ENCODE peak calls at places on chromosomes 13 and 19, in eight cellular contexts. One of them, this sample, is unnamed.

GRCh38 chr13:99431927-99432636 is 69.2 kb upstream of the TM9SF2 start:
- DNase-seq in trophoblast cell: no peak
- DNase-seq in left colon: no peak
- DNase-seq in tibial artery: no peak
- DNase-seq in RWPE1: no peak
- DNase-seq in uterus: no peak
- DNase-seq in heart right ventricle: no peak
- DNase-seq in T-helper 2 cell: no peak
- DNase-seq in this sample: no peak

GRCh38 chr19:39397360-39398296 is 6.5 kb downstream of the MED29 start:
- DNase-seq in trophoblast cell: peak
- DNase-seq in left colon: peak
- DNase-seq in tibial artery: peak
- DNase-seq in RWPE1: peak
- DNase-seq in uterus: peak
- DNase-seq in heart right ventricle: peak
- DNase-seq in T-helper 2 cell: peak
- DNase-seq in this sample: peak

GRCh38 chr19:58352760-58353671 is at the start of gene A1BG:
- DNase-seq in trophoblast cell: no peak
- DNase-seq in left colon: no peak
- DNase-seq in tibial artery: no peak
- DNase-seq in RWPE1: no peak
- DNase-seq in uterus: no peak
- DNase-seq in heart right ventricle: no peak
- DNase-seq in T-helper 2 cell: no peak
- DNase-seq in this sample: no peak

GRCh38 chr19:37303591-37304171 is 67.2 kb upstream of the ZNF527 start:
- DNase-seq in trophoblast cell: no peak
- DNase-seq in left colon: no peak
- DNase-seq in tibial artery: no peak
- DNase-seq in RWPE1: no peak
- DNase-seq in uterus: no peak
- DNase-seq in heart right ventricle: no peak
- DNase-seq in T-helper 2 cell: no peak
- DNase-seq in this sample: no peak

GRCh38 chr19:18392417-18392816 is 5.0 kb downstream of the LRRC25 start:
- DNase-seq in trophoblast cell: peak
- DNase-seq in left colon: peak
- DNase-seq in tibial artery: peak
- DNase-seq in RWPE1: no peak
- DNase-seq in uterus: no peak
- DNase-seq in heart right ventricle: no peak
- DNase-seq in T-helper 2 cell: no peak
- DNase-seq in this sample: no peak

GRCh38 chr19:10269333-10270179 is 1.4 kb upstream of the ICAM1 start:
- DNase-seq in trophoblast cell: peak
- DNase-seq in left colon: peak
- DNase-seq in tibial artery: peak
- DNase-seq in RWPE1: peak
- DNase-seq in uterus: peak
- DNase-seq in heart right ventricle: peak
- DNase-seq in T-helper 2 cell: peak
- DNase-seq in this sample: peak

GRCh38 chr19:13047374-13047773 is 52.1 kb downstream of the NFIX start:
- DNase-seq in trophoblast cell: no peak
- DNase-seq in left colon: no peak
- DNase-seq in tibial artery: no peak
- DNase-seq in RWPE1: no peak
- DNase-seq in uterus: no peak
- DNase-seq in heart right ventricle: no peak
- DNase-seq in T-helper 2 cell: no peak
- DNase-seq in this sample: no peak

GRCh38 chr13:94454906-94455305 is 24.6 kb downstream of the DCT start:
- DNase-seq in trophoblast cell: no peak
- DNase-seq in left colon: no peak
- DNase-seq in tibial artery: no peak
- DNase-seq in RWPE1: no peak
- DNase-seq in uterus: no peak
- DNase-seq in heart right ventricle: no peak
- DNase-seq in T-helper 2 cell: no peak
- DNase-seq in this sample: no peak

GRCh38 chr19:35107541-35107939 is 8.1 kb upstream of the FXYD3 start:
- DNase-seq in trophoblast cell: no peak
- DNase-seq in left colon: peak
- DNase-seq in tibial artery: no peak
- DNase-seq in RWPE1: peak
- DNase-seq in uterus: no peak
- DNase-seq in heart right ventricle: no peak
- DNase-seq in T-helper 2 cell: no peak
- DNase-seq in this sample: no peak

GRCh38 chr13:24220086-24220703 is 59.7 kb downstream of the SPATA13 start:
- DNase-seq in trophoblast cell: peak
- DNase-seq in left colon: no peak
- DNase-seq in tibial artery: no peak
- DNase-seq in RWPE1: peak
- DNase-seq in uterus: no peak
- DNase-seq in heart right ventricle: peak
- DNase-seq in T-helper 2 cell: no peak
- DNase-seq in this sample: no peak

GRCh38 chr19:35135389-35135909 is 590 bp upstream of the LGI4 start:
- DNase-seq in trophoblast cell: peak
- DNase-seq in left colon: peak
- DNase-seq in tibial artery: peak
- DNase-seq in RWPE1: peak
- DNase-seq in uterus: peak
- DNase-seq in heart right ventricle: peak
- DNase-seq in T-helper 2 cell: peak
- DNase-seq in this sample: no peak

GRCh38 chr19:16433986-16434385 is 37.8 kb downstream of the EPS15L1 start:
- DNase-seq in trophoblast cell: no peak
- DNase-seq in left colon: no peak
- DNase-seq in tibial artery: no peak
- DNase-seq in RWPE1: no peak
- DNase-seq in uterus: no peak
- DNase-seq in heart right ventricle: no peak
- DNase-seq in T-helper 2 cell: no peak
- DNase-seq in this sample: no peak

GRCh38 chr13:103976371-103976770 is 910.2 kb upstream of the SLC10A2 start:
- DNase-seq in trophoblast cell: no peak
- DNase-seq in left colon: no peak
- DNase-seq in tibial artery: no peak
- DNase-seq in RWPE1: no peak
- DNase-seq in uterus: no peak
- DNase-seq in heart right ventricle: no peak
- DNase-seq in T-helper 2 cell: no peak
- DNase-seq in this sample: no peak

GRCh38 chr13:74272826-74273225 is 138.6 kb upstream of the KLF12 start:
- DNase-seq in trophoblast cell: no peak
- DNase-seq in left colon: no peak
- DNase-seq in tibial artery: no peak
- DNase-seq in RWPE1: no peak
- DNase-seq in uterus: no peak
- DNase-seq in heart right ventricle: no peak
- DNase-seq in T-helper 2 cell: no peak
- DNase-seq in this sample: no peak

GRCh38 chr13:35499131-35500051 is 22.9 kb upstream of the MAB21L1 start:
- DNase-seq in trophoblast cell: no peak
- DNase-seq in left colon: no peak
- DNase-seq in tibial artery: no peak
- DNase-seq in RWPE1: no peak
- DNase-seq in uterus: no peak
- DNase-seq in heart right ventricle: no peak
- DNase-seq in T-helper 2 cell: no peak
- DNase-seq in this sample: no peak

GRCh38 chr19:944663-945241 is 18.9 kb downstream of the ARID3A start:
- DNase-seq in trophoblast cell: no peak
- DNase-seq in left colon: no peak
- DNase-seq in tibial artery: no peak
- DNase-seq in RWPE1: no peak
- DNase-seq in uterus: no peak
- DNase-seq in heart right ventricle: no peak
- DNase-seq in T-helper 2 cell: no peak
- DNase-seq in this sample: no peak